ENCODE peak calls at places on chromosomes 11 and 22, in six cellular contexts. W is BJ, U is upper lobe of right lung, G is NB4, Y is left ventricle myocardium inferior, J is MM.1S. L is an unnamed sample.

GRCh38 chr11:63564056-63564784 is 1.0 kb upstream of the PLAAT2 start:
- DNase-seq in W (no peak), U (no peak), G (no peak), Y (no peak), J (peak; percentile 90), L (no peak)

GRCh38 chr11:85845052-85845631 is 10.0 kb upstream of the CCDC83 start:
- DNase-seq in W (no peak), U (no peak), G (no peak), Y (no peak), J (no peak), L (peak; percentile 33)

GRCh38 chr22:50528682-50529415 is 963 bp downstream of the TYMP start:
- DNase-seq in W (no peak), U (no peak), G (peak; percentile 47), Y (no peak), J (no peak), L (no peak)

GRCh38 chr11:22830082-22830414 is 447 bp upstream of the SVIP start:
- DNase-seq in W (no peak), U (no peak), G (no peak), Y (no peak), J (no peak), L (no peak)

GRCh38 chr11:14812776-14813175 is 79.3 kb downstream of the CYP2R1 start:
- DNase-seq in W (no peak), U (no peak), G (peak; percentile 9), Y (no peak), J (no peak), L (no peak)

GRCh38 chr11:65218446-65218845 is 36.7 kb downstream of the CAPN1 start:
- DNase-seq in W (no peak), U (no peak), G (no peak), Y (no peak), J (no peak), L (no peak)

GRCh38 chr11:65915101-65915820 is 3.6 kb downstream of the C11orf68 start:
- DNase-seq in W (no peak), U (no peak), G (peak; percentile 73), Y (no peak), J (no peak), L (no peak)

GRCh38 chr11:72015511-72016061 is 16.9 kb downstream of the IL18BP start:
- DNase-seq in W (no peak), U (peak; percentile 53), G (peak; percentile 38), Y (no peak), J (no peak), L (peak; percentile 36)

GRCh38 chr11:134797411-134798089 is 385.5 kb upstream of the B3GAT1 start:
- DNase-seq in W (no peak), U (no peak), G (no peak), Y (no peak), J (no peak), L (no peak)

GRCh38 chr11:83292709-83293435 is 6.7 kb upstream of the CCDC90B start:
- DNase-seq in W (no peak), U (no peak), G (peak; percentile 71), Y (no peak), J (peak; percentile 72), L (peak; percentile 82)

GRCh38 chr11:43575931-43576833 is 104.4 kb upstream of the HSD17B12 start:
- DNase-seq in W (no peak), U (no peak), G (peak; percentile 27), Y (no peak), J (no peak), L (peak; percentile 6)

GRCh38 chr11:62578541-62578940 is 4.8 kb upstream of the EEF1G start:
- DNase-seq in W (no peak), U (no peak), G (no peak), Y (no peak), J (no peak), L (no peak)

GRCh38 chr11:103581680-103582265 is 454.7 kb upstream of the DDI1 start:
- DNase-seq in W (no peak), U (no peak), G (no peak), Y (no peak), J (no peak), L (no peak)

GRCh38 chr11:44372989-44373388 is 63.0 kb upstream of the ALX4 start:
- DNase-seq in W (no peak), U (no peak), G (no peak), Y (no peak), J (no peak), L (no peak)

GRCh38 chr11:119726585-119727522 is 2.1 kb downstream of the NECTIN1 start:
- DNase-seq in W (no peak), U (no peak), G (no peak), Y (no peak), J (no peak), L (no peak)

GRCh38 chr22:36301384-36301828 is 48.5 kb downstream of the APOL1 start:
- DNase-seq in W (no peak), U (peak; percentile 85), G (peak; percentile 78), Y (peak; percentile 67), J (peak; percentile 78), L (peak; percentile 73)

GRCh38 chr22:18059991-18060390 is 17.8 kb upstream of the PEX26 start:
- DNase-seq in W (no peak), U (no peak), G (no peak), Y (no peak), J (no peak), L (no peak)

GRCh38 chr22:19448076-19448607 is 631 bp upstream of the C22orf39 start:
- DNase-seq in W (no peak), U (no peak), G (peak; percentile 70), Y (no peak), J (peak; percentile 55), L (peak; percentile 70)

GRCh38 chr11:65251476-65251875 is 10.3 kb upstream of the POLA2 start:
- DNase-seq in W (no peak), U (no peak), G (no peak), Y (no peak), J (no peak), L (no peak)

GRCh38 chr11:69969890-69970784 is 108.0 kb upstream of the ANO1 start:
- DNase-seq in W (no peak), U (no peak), G (no peak), Y (no peak), J (no peak), L (no peak)

GRCh38 chr11:47308050-47308823 is 38.3 kb downstream of the MADD start:
- DNase-seq in W (no peak), U (no peak), G (no peak), Y (no peak), J (no peak), L (no peak)

GRCh38 chr11:92846542-92847125 is 122.8 kb upstream of the MTNR1B start:
- DNase-seq in W (no peak), U (no peak), G (no peak), Y (no peak), J (no peak), L (no peak)

GRCh38 chr22:38311331-38311635 is 6.0 kb downstream of the CSNK1E start:
- DNase-seq in W (no peak), U (no peak), G (peak; percentile 71), Y (no peak), J (peak; percentile 27), L (no peak)

GRCh38 chr11:120126543-120126942 is 11.4 kb downstream of the TRIM29 start:
- DNase-seq in W (no peak), U (peak; percentile 10), G (no peak), Y (no peak), J (no peak), L (no peak)

GRCh38 chr11:46278387-46279173 is 1.1 kb downstream of the CREB3L1 start:
- DNase-seq in W (no peak), U (peak; percentile 89), G (peak; percentile 32), Y (peak; percentile 58), J (no peak), L (peak; percentile 60)
- TF ChIP-seq CTCF in W (peak; percentile 90), U (peak; percentile 52), G (peak; percentile 45), Y (peak; percentile 67), J (peak; percentile 6), L (peak; percentile 67)

DNA sequence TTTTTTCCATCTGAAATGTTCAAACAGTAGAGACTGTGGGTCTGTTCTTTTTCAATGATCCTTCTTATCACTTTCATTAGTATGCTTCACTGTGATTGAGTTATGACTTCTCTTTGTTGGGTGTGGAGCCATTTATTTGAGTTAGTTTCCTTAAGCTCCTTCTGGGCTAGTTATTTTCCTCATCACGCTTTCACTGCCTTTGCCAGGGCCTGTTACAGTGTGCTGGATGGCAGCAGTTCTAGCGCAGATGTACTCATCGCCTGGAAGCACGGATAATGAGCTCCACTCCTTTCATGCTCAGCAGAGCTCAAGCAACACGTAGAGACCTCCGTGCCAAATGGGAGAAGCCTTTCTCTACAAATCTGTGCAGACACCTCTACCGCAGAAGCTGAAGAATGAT is 7.0 kb upstream of the ARHGAP42 start:
- DNase-seq in W (no peak), U (no peak), G (no peak), Y (no peak), J (no peak), L (no peak)
- H3K4me3 ChIP-seq in W (no peak overlapping the region), U (no peak overlapping the region), G (no peak overlapping the region), Y (no peak overlapping the region), J (no peak overlapping the region), L (no peak overlapping the region)

DNA sequence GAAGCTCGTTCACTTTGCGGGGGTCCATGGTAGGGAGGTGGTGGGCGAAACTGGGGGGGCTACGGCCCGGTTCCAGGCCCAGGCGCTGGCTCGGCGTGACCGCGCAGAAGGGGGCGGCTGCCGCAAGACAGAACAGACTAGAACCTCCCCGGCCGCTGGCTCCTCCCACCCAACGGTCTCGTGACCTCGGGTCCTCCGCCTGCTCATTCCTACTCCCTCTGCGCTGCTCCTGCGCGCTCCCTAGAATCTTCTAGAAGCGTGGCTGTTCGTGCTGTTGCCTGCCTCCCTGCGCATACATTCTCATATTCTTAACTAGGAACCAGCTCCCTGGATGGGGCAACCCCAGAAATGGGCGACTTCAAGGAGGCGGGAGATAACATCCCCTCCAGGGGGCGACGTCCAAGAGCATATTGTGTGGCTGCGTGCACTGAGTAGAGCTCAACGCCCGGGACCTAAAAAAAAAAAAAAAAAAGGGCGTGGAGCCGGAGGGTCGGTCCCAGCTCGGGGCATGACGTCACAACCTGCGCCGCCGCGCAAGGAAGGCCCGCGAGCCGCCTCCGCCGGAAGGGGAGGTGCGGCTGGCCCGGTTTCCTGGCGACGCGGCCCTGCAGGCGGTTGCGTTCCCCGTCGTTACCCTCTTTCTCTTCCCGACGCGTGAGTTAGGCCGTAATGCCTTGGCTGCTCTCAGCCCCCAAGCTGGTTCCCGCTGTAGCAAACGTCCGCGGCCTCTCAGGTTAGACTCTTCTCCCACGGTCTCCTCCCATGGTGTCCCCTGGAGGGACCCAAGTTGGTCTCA is at the start of the genes ST13 and XPNPEP3:
- DNase-seq in W (peak; percentile 81), U (peak; percentile 99), G (peak; percentile 96), Y (peak; percentile 98), J (peak; percentile 97), L (peak; percentile 97)
- TF ChIP-seq CTCF in W (peak; percentile 20), U (peak; percentile 30), G (no peak), Y (peak; percentile 31), J (no peak), L (no peak)

GRCh38 chr11:16804104-16804947 is 65.9 kb downstream of the C11orf58 start:
- DNase-seq in W (no peak), U (no peak), G (no peak), Y (no peak), J (no peak), L (peak; percentile 93)
- H3K4me3 ChIP-seq in W (no peak overlapping the region), U (no peak overlapping the region), G (no peak overlapping the region), Y (no peak overlapping the region), J (no peak overlapping the region), L (no peak overlapping the region)

DNA sequence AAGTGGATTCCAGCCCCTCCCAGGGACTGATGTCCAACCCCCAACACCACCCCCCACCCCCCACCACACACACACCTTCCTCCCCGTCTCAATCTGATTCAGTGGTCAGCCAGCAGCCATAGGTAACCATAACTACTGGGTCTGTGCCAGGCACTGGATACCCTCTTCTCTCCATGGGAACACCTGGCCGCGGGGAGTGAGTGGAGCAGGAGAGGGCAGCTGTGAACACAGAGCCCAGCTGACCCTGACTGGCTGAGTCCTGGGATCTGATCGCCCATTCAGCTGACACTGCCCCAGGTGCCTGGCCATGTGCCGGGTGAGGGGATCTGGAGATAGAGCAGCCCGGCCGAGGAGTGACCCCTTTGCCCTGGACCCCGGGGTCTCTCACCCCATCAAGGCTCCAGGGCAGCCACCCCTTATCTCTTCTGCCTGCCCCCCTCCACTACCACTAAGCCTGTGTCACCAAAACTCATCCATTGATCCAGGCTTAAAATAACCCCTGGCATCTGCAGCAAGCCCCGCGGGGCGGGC is 2.6 kb upstream of the SHISA8 start:
- DNase-seq in W (no peak), U (no peak), G (no peak), Y (no peak), J (no peak), L (no peak)
- TF ChIP-seq CTCF in W (no peak), U (no peak), G (no peak), Y (no peak), J (no peak), L (no peak)

L was measured in fibroblast of pulmonary artery.